ENCODE peak calls at places on chromosomes 11 and 22, in eight cellular contexts. L is AG04450; P is MCF 10A; Z is hepatocyte; B is CD4-positive, alpha-beta T cell; G is B cell; K is GM10248; S is GM13976. Y is an unnamed sample.

GRCh38 chr22:42389137-42389536 is 43.1 kb downstream of the NFAM1 start:
- DNase-seq in S (no peak), L (no peak), B (no peak), Z (no peak), G (no peak), K (no peak), P (peak; percentile 45), Y (no peak)

GRCh38 chr11:44191322-44192014 is 96.0 kb downstream of the EXT2 start:
- DNase-seq in B (no peak), Z (no peak), K (no peak), S (no peak), G (no peak), P (peak; percentile 3), L (no peak), Y (no peak)

GRCh38 chr11:91664521-91664920 is 560.1 kb upstream of the FAT3 start:
- DNase-seq in L (no peak), Z (no peak), P (peak; percentile 4), K (no peak), B (no peak), S (no peak), G (no peak), Y (no peak)

GRCh38 chr11:78660451-78660850 is 85.8 kb upstream of the NARS2 start:
- DNase-seq in B (no peak), P (peak; percentile 38), K (no peak), L (no peak), S (no peak), Z (no peak), G (no peak), Y (no peak)

GRCh38 chr11:114678125-114679036 is at the start of gene NXPE2:
- DNase-seq in K (no peak), Z (peak; percentile 38), G (no peak), L (peak; percentile 3), B (no peak), P (peak; percentile 28), S (no peak), Y (no peak)

GRCh38 chr22:19988965-19989724 is 27.5 kb downstream of the ARVCF start:
- DNase-seq in Z (no peak), B (no peak), G (no peak), L (no peak), P (no peak), K (no peak), S (no peak), Y (no peak)

GRCh38 chr11:75815345-75815983 is 454 bp downstream of the UVRAG start:
- DNase-seq in S (no peak), K (peak; percentile 28), B (peak; percentile 46), G (peak; percentile 61), L (no peak), P (no peak), Z (peak; percentile 75), Y (peak; percentile 55)

GRCh38 chr22:45575607-45576272 is 73.1 kb downstream of the FBLN1 start:
- DNase-seq in K (no peak), G (no peak), P (no peak), S (no peak), L (no peak), Z (peak; percentile 12), B (no peak), Y (no peak)

GRCh38 chr11:134501406-134502152 is 89.5 kb upstream of the B3GAT1 start:
- DNase-seq in S (no peak), K (no peak), L (no peak), Z (no peak), B (no peak), G (no peak), P (no peak), Y (no peak)

GRCh38 chr22:46931414-46931813 is 169.0 kb downstream of the TBC1D22A start:
- DNase-seq in K (no peak), S (no peak), Z (peak; percentile 34), L (no peak), P (peak; percentile 58), B (no peak), G (no peak), Y (no peak)

GRCh38 chr22:47092896-47093311 is 330.5 kb downstream of the TBC1D22A start:
- DNase-seq in P (peak; percentile 33), Z (no peak), B (no peak), G (peak; percentile 18), S (no peak), L (peak; percentile 30), K (no peak), Y (no peak)

GRCh38 chr22:38862375-38863329 is 9.4 kb downstream of the CBX6 start:
- DNase-seq in Z (peak; percentile 2), G (no peak), S (no peak), L (no peak), P (no peak), K (no peak), B (no peak), Y (no peak)

GRCh38 chr22:25134451-25134850 is 65.2 kb upstream of the CRYBB3 start:
- DNase-seq in P (no peak), B (no peak), S (no peak), K (no peak), G (no peak), Z (no peak), L (no peak), Y (no peak)

GRCh38 chr11:73942030-73942429 is 8.8 kb upstream of the DNAJB13 start:
- DNase-seq in S (no peak), P (no peak), K (no peak), G (no peak), B (no peak), L (no peak), Z (no peak), Y (no peak)

GRCh38 chr11:134027671-134028070 is 41.2 kb upstream of the JAM3 start:
- DNase-seq in Z (no peak), G (no peak), L (no peak), B (no peak), K (no peak), P (no peak), S (no peak), Y (no peak)

GRCh38 chr11:68164437-68164836 is 43.2 kb upstream of the CHKA start:
- DNase-seq in K (no peak), B (no peak), S (no peak), P (peak; percentile 33), G (no peak), L (no peak), Z (no peak), Y (no peak)

GRCh38 chr11:56624661-56625110 is 10.0 kb upstream of the OR5M1 start:
- DNase-seq in S (no peak), G (no peak), B (no peak), L (no peak), Z (peak; percentile 82), P (peak; percentile 77), K (no peak), Y (no peak)
- TF ChIP-seq CTCF in S (no peak), G (no peak), B (no peak), L (peak; percentile 7), Z (peak; percentile 57), P (peak; percentile 41), K (no peak), Y (no peak)

GRCh38 chr22:37318255-37319109 is 36.2 kb downstream of the CYTH4 start:
- DNase-seq in S (no peak), Z (no peak), P (no peak), L (no peak), G (no peak), B (no peak), K (no peak), Y (no peak)
- TF ChIP-seq CTCF in S (no peak), Z (peak; percentile 10), P (no peak), L (peak; percentile 17), G (no peak), B (no peak), K (no peak), Y (no peak)

GRCh38 chr11:57552479-57552878 is 15.0 kb downstream of the UBE2L6 start:
- DNase-seq in K (no peak), L (no peak), G (no peak), Z (no peak), P (no peak), S (no peak), B (no peak), Y (no peak)
- TF ChIP-seq CTCF in K (no peak), L (no peak), G (no peak), Z (no peak), P (no peak), S (no peak), B (no peak), Y (no peak)

GRCh38 chr11:20093775-20094174 is 66.5 kb downstream of the DBX1 start:
- DNase-seq in B (no peak), P (no peak), Z (no peak), S (no peak), K (no peak), G (no peak), L (no peak), Y (no peak)

GRCh38 chr11:20102393-20102792 is 57.9 kb downstream of the DBX1 start:
- DNase-seq in L (no peak), B (no peak), S (no peak), P (no peak), Z (no peak), K (no peak), G (no peak), Y (no peak)

GRCh38 chr11:20099527-20099926 is 60.7 kb downstream of the DBX1 start:
- DNase-seq in K (no peak), Z (no peak), L (no peak), S (no peak), B (no peak), G (no peak), P (no peak), Y (no peak)

GRCh38 chr11:20095189-20095588 is 65.1 kb downstream of the DBX1 start:
- DNase-seq in S (no peak), Z (no peak), B (no peak), P (no peak), K (no peak), L (no peak), G (no peak), Y (no peak)

GRCh38 chr11:20097319-20098221 is 62.7 kb downstream of the DBX1 start:
- DNase-seq in B (no peak), P (no peak), K (no peak), Z (peak; percentile 38), S (no peak), G (no peak), L (no peak), Y (no peak)
- TF ChIP-seq CTCF in B (no peak), P (no peak), K (no peak), Z (no peak), S (no peak), G (no peak), L (no peak), Y (no peak)

GRCh38 chr11:20443596-20443995 is 56.1 kb downstream of the PRMT3 start:
- DNase-seq in Z (peak; percentile 10), S (no peak), K (no peak), P (peak; percentile 32), L (no peak), G (no peak), B (no peak), Y (no peak)
- TF ChIP-seq CTCF in Z (peak; percentile 47), S (no peak), K (peak; percentile 30), P (peak; percentile 31), L (peak; percentile 51), G (no peak), B (peak; percentile 17), Y (no peak)